ENCODE peak calls at places on chromosomes 5 and 9, in five cellular contexts. D is CD8-positive, alpha-beta memory T cell; U is COLO829; J is SW 1271; W is left colon. G is an unnamed sample.

GRCh38 chr9:27672730-27673129 is 99.4 kb upstream of the C9orf72 start:
- DNase-seq in D (no peak), W (no peak), J (no peak), U (no peak), G (no peak)

GRCh38 chr9:127904518-127904887 is 5.1 kb upstream of the ST6GALNAC6 start:
- DNase-seq in D (no peak), U (no peak), J (no peak), W (no peak), G (no peak)

GRCh38 chr5:150112211-150113046 is 26.1 kb upstream of the CSF1R start:
- DNase-seq in D (no peak), U (peak), J (no peak), W (no peak), G (no peak)

GRCh38 chr9:14027114-14027812 is 286.7 kb downstream of the NFIB start:
- DNase-seq in U (no peak), D (no peak), W (peak), J (no peak), G (no peak)

GRCh38 chr5:13632676-13633075 is 311.8 kb downstream of the DNAH5 start:
- DNase-seq in D (no peak), W (no peak), J (peak), U (no peak), G (no peak)

GRCh38 chr5:67774796-67775195 is 440.8 kb upstream of the PIK3R1 start:
- DNase-seq in U (no peak), J (no peak), W (no peak), D (no peak), G (no peak)

GRCh38 chr5:123215929-123216702 is 127.1 kb downstream of the PRDM6 start:
- DNase-seq in W (no peak), D (no peak), J (no peak), U (no peak), G (no peak)

GRCh38 chr5:52638732-52639131 is 149.0 kb upstream of the ITGA1 start:
- DNase-seq in J (no peak), W (no peak), D (no peak), U (no peak), G (no peak)

GRCh38 chr9:113221800-113222481 is 597 bp downstream of the SLC31A1 start:
- DNase-seq in U (peak), D (no peak), W (peak), J (no peak), G (no peak)

GRCh38 chr5:138241688-138242547 is 28.8 kb upstream of the CDC23 start:
- DNase-seq in W (peak), J (no peak), D (no peak), U (no peak), G (no peak)

GRCh38 chr9:34446468-34446891 is 11.9 kb downstream of the FAM219A start:
- DNase-seq in W (no peak), D (no peak), U (peak), J (no peak), G (no peak)

GRCh38 chr9:105290401-105290800 is 46.0 kb downstream of the SLC44A1 start:
- DNase-seq in J (no peak), W (no peak), U (peak), D (no peak), G (no peak)

GRCh38 chr5:72921103-72921502 is 34.7 kb upstream of the FCHO2 start:
- DNase-seq in J (no peak), U (no peak), W (no peak), D (no peak), G (no peak)

GRCh38 chr5:78320461-78320860 is 26.0 kb upstream of the AP3B1 start:
- DNase-seq in W (no peak), U (peak), J (no peak), D (no peak), G (no peak)

G was measured in Panc1.